ENCODE peak calls at places on chromosome 17, in ten cellular contexts. U is psoas muscle, S is brain microvascular endothelial cell, I is AG10803, O is esophagus squamous epithelium, E is GM12864, L is WTC11, M is heart right ventricle, D is neural crest cell, G is body of pancreas. K is an unnamed sample.

GRCh38 chr17:30291571-30292489 is at the start of gene BLMH:
- DNase-seq in U (peak; percentile 89), S (peak; percentile 56), I (peak; percentile 77), O (no peak), E (peak; percentile 41), L (peak; percentile 72), M (peak; percentile 89), D (peak; percentile 64), G (peak; percentile 73), K (peak; percentile 77)

GRCh38 chr17:72916991-72917390 is 175.5 kb downstream of the SLC39A11 start:
- DNase-seq in U (no peak), S (no peak), I (peak; percentile 31), O (no peak), E (no peak), L (no peak), M (no peak), D (no peak), G (no peak), K (no peak)

GRCh38 chr17:57657211-57657610 is 87.9 kb downstream of the CCDC182 start:
- DNase-seq in U (peak; percentile 9), S (no peak), I (no peak), O (no peak), E (no peak), L (no peak), M (no peak), D (no peak), G (no peak), K (no peak)

GRCh38 chr17:46876353-46876887 is 25.0 kb downstream of the WNT9B start:
- DNase-seq in U (no peak), S (no peak), I (no peak), O (no peak), E (no peak), L (peak; percentile 62), M (no peak), D (no peak), G (peak; percentile 95), K (peak; percentile 46)

GRCh38 chr17:60156746-60157145 is 7.0 kb downstream of the CA4 start:
- DNase-seq in U (no peak), S (no peak), I (no peak), O (no peak), E (no peak), L (no peak), M (no peak), D (no peak), G (no peak), K (no peak)

GRCh38 chr17:34012709-34013375 is 242.2 kb upstream of the CCL2 start:
- DNase-seq in U (no peak), S (no peak), I (no peak), O (no peak), E (no peak), L (no peak), M (no peak), D (no peak), G (no peak), K (no peak)

GRCh38 chr17:32357615-32358014 is 7.7 kb downstream of the ZNF207 start:
- DNase-seq in U (no peak), S (no peak), I (no peak), O (no peak), E (no peak), L (no peak), M (no peak), D (no peak), G (no peak), K (peak; percentile 56)

GRCh38 chr17:68963958-68964357 is 8.8 kb upstream of the ABCA8 start:
- DNase-seq in U (peak; percentile 63), S (no peak), I (no peak), O (no peak), E (no peak), L (no peak), M (no peak), D (no peak), G (no peak), K (no peak)

GRCh38 chr17:47948706-47949196 is 7.4 kb downstream of the PNPO start:
- DNase-seq in U (peak; percentile 64), S (no peak), I (no peak), O (no peak), E (no peak), L (no peak), M (no peak), D (no peak), G (peak; percentile 93), K (peak; percentile 38)

GRCh38 chr17:81408049-81408448 is 12.8 kb downstream of the BAHCC1 start:
- DNase-seq in U (no peak), S (no peak), I (no peak), O (no peak), E (no peak), L (no peak), M (no peak), D (no peak), G (no peak), K (no peak)

GRCh38 chr17:81406117-81406953 is 11.1 kb downstream of the BAHCC1 start:
- DNase-seq in U (peak; percentile 76), S (no peak), I (no peak), O (no peak), E (no peak), L (no peak), M (no peak), D (no peak), G (no peak), K (no peak)

GRCh38 chr17:81411305-81411704 is 16.0 kb downstream of the BAHCC1 start:
- DNase-seq in U (no peak), S (no peak), I (no peak), O (no peak), E (no peak), L (no peak), M (no peak), D (no peak), G (no peak), K (no peak)

GRCh38 chr17:81410852-81411251 is 15.6 kb downstream of the BAHCC1 start:
- DNase-seq in U (no peak), S (no peak), I (no peak), O (no peak), E (no peak), L (no peak), M (no peak), D (no peak), G (no peak), K (no peak)

DNA sequence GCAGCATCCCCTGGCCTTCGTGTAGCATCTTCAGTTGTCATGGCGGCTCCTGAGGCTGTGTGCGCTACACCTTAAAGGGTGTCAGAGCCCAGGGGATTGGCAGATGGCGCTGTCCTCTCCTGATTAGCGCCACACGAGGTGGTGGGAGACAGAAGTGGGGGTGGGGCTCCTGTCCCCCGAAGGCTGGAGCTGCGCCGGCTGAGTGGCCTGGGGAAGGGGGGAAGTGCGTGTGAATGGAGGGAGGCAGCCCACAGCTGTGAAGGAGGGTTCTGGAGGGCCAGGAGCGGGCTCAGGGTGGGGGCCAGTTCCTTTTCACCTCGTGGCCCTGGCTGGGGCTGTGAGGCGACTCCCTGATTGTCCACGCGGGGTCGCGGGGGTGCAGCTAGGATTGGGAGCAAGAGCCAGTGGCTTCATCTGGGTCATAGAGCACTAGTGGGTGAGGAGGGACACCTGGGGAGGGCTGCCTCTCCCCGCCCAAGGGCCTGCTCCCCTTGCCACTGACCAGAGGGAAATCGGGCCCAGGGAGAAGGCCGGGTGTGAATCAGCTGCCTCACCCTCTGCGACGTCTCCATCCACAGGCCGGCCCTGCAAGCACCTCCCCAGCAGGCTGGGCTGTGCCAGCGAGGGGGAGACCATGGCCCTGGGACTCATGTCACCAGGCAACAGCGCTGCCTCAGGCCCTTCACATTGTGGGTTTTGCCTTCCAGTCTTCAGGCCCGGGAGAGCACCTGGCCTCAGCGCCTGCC is 14.1 kb downstream of the BAHCC1 start:
- DNase-seq in U (no peak), S (no peak), I (no peak), O (no peak), E (no peak), L (peak; percentile 55), M (no peak), D (no peak), G (no peak), K (no peak)
- TF ChIP-seq CTCF in U (no peak), S (no peak), I (no peak), O (no peak), E (no peak), L (peak; percentile 18), M (no peak), D (no peak), G (no peak), K (no peak)

GRCh38 chr17:79301469-79301868 is 226.8 kb downstream of the ENGASE start:
- DNase-seq in U (no peak), S (no peak), I (no peak), O (no peak), E (no peak), L (peak; percentile 36), M (no peak), D (no peak), G (no peak), K (no peak)
- TF ChIP-seq CTCF in U (no peak), S (no peak), I (no peak), O (no peak), E (peak; percentile 26), L (no peak), M (no peak), D (no peak), G (no peak), K (no peak)

DNA sequence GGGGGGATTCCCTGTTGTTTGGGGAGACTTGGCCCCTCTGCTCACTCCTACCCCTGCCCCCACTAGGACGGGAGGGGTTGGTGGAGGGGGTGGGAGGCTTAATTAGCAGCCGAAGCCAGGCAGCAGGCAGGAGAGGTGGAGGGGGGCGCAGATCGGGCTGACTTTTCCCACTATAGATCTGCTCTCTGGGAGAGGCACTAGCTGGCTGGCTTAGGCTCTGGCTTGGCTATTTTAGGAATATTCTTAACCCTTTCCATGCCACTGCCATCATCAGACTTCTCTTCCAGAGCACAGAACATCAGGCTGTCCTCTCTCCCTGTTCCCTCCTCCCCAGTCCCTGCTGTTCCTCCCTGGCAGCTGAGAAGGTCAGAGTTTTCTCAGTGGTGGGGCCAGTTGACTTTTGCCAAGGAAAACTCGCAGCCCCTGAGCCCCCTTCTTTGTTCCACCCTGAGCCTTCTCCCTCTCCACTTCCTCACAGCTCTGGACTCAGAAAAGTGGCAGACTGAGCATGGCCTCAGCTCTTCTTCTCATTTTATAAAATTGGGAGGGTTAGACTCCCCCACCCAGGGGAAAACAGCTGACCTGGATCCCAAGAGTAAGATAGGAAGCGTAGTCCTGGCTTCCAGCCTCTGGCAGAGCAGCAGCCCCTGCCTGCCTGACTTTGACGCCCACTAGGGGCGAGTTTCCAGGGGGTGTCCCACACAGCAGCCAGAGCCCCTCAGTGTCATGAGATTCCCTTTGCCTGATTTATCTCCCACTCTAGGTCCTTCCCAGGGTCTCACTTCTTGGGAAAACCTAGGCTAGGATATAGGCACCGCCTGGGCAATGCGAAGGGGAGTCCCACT is 9.9 kb upstream of the C1QL1 start:
- DNase-seq in U (no peak), S (no peak), I (no peak), O (no peak), E (no peak), L (no peak), M (no peak), D (no peak), G (no peak), K (no peak)
- TF ChIP-seq CTCF in U (no peak), S (no peak), I (no peak), O (no peak), E (no peak), L (no peak), M (no peak), D (no peak), G (no peak), K (no peak)

DNA sequence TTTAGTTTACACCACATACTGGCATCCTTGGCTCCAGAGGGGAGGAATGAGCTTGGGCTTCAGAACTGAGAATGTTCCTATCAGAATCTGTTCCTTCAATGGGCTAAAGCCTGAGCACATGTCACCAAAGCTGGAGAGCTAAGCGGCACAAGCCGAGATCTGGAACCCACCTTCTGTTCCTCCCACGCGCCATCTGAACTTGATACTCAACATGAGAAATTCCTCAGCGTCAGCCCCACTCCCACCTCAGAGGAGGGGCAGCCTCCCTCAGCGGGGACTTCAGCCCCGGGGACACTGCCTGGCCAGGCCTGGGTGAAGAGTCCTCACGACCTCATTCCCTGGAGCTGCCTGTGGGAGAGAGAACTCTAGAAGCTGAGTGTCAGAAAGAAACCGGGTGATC is 22.8 kb upstream of the SLC47A1 start:
- DNase-seq in U (no peak), S (no peak), I (no peak), O (no peak), E (no peak), L (no peak), M (no peak), D (no peak), G (no peak), K (no peak)
- TF ChIP-seq CTCF in U (no peak), S (no peak), I (no peak), O (no peak), E (no peak), L (no peak), M (no peak), D (no peak), G (no peak), K (no peak)